ENCODE peak calls at places on chromosomes 11 and 22, in four cellular contexts. U, X, V and A are unnamed samples.

GRCh38 chr11:2190670-2191471 is 19.3 kb upstream of the TH start:
- DNase-seq in X (no peak), U (peak), V (no peak), A (no peak)

GRCh38 chr11:70296681-70297080 is 26.2 kb downstream of the PPFIA1 start:
- DNase-seq in V (no peak), U (no peak), X (no peak), A (no peak)

GRCh38 chr11:7575841-7576451 is 62.1 kb downstream of the PPFIBP2 start:
- DNase-seq in X (peak), U (no peak), V (peak), A (no peak)

GRCh38 chr22:20550851-20551744 is 43.7 kb downstream of the MED15 start:
- DNase-seq in U (no peak), V (no peak), X (peak), A (peak)

GRCh38 chr22:45009881-45010531 is at the start of gene PHF21B:
- DNase-seq in V (peak), U (peak), X (peak), A (peak)

GRCh38 chr11:2509481-2510001 is 64.7 kb downstream of the KCNQ1 start:
- DNase-seq in U (no peak), V (no peak), X (no peak), A (no peak)

GRCh38 chr22:49282596-49282995 is 545.1 kb downstream of the BRD1 start:
- DNase-seq in X (no peak), U (no peak), V (no peak), A (no peak)

GRCh38 chr11:111336582-111337256 is 38.4 kb downstream of the POU2AF3 start:
- DNase-seq in X (peak), V (peak), U (no peak), A (peak)

GRCh38 chr11:4125141-4125540 is 30.5 kb downstream of the RRM1 start:
- DNase-seq in V (no peak), X (peak), U (no peak), A (peak)

GRCh38 chr22:50698546-50698945 is 25.9 kb downstream of the SHANK3 start:
- DNase-seq in U (no peak), X (no peak), V (no peak), A (no peak)

GRCh38 chr11:1292644-1293618 is 16.5 kb downstream of the TOLLIP start:
- DNase-seq in X (no peak), V (no peak), U (no peak), A (no peak)

GRCh38 chr11:8258771-8259170 is 4.9 kb downstream of the LMO1 start:
- DNase-seq in X (no peak), V (no peak), U (no peak), A (peak)

GRCh38 chr11:121572581-121573059 is 119.9 kb upstream of the SORL1-AS1 start:
- DNase-seq in V (no peak), U (no peak), X (no peak), A (no peak)

GRCh38 chr22:44710474-44711235 is 8.7 kb downstream of the PRR5 start:
- DNase-seq in V (no peak), U (no peak), X (no peak), A (no peak)

GRCh38 chr11:73178681-73179080 is 36.6 kb upstream of the FCHSD2 start:
- DNase-seq in X (no peak), V (no peak), U (no peak), A (no peak)

GRCh38 chr11:32391965-32392553 is 43.3 kb downstream of the WT1 start:
- DNase-seq in U (no peak), V (no peak), X (peak), A (peak)

GRCh38 chr11:10743354-10744035 is 7.6 kb upstream of the CTR9 start:
- DNase-seq in U (no peak), V (no peak), X (no peak), A (no peak)

GRCh38 chr11:12285106-12285505 is 92.3 kb upstream of the PARVA start:
- DNase-seq in X (peak), V (no peak), U (no peak), A (peak)

GRCh38 chr11:6357222-6357621 is 33.1 kb upstream of the SMPD1 start:
- DNase-seq in U (no peak), X (peak), V (peak), A (peak)

GRCh38 chr11:73808052-73808451 is 20.4 kb downstream of the MRPL48 start:
- DNase-seq in U (no peak), X (no peak), V (no peak), A (no peak)

DNA sequence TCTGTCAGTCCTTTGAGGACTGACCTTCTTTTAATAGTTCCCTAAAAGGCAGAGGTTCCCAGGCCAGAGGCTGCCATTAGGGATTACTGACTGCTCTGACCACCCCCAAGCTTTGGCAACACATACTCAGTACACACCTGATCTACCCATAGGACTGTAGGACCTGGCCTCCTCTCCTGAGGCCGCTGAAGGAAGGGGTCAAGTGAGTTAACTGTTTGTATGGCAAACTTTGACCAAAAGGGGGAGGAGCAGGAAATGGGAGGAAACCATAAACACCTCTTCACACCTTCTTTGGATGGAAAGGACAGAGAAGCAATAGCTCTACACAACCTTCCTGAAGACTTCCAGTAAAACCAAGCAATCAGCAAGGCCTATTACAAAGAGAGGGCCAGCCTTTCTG is 104.0 kb downstream of the APOL5 start:
- DNase-seq in X (no peak), U (no peak), V (peak), A (no peak)
- H3K23ac ChIP-seq in X (no peak), U (no peak), V (no peak), A (no peak)

DNA sequence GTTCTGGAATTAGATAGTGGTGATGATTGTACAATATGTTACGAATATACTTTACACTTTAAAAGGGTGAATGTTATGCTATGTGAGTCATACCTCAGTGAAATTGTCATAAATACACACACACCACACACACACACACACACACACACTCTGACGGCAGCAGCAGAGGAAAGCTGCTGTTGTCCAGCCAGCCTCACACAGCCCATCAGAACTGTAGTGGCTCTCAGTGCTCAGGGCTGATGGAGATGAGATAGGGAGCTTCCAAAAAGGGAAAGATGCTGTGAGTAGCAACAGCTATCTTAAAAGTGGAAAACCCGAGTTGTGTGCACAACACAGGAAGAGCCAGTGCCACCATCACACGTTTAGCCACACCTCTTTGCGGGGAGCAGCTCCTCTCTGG is 152.9 kb downstream of the SPATA19 start:
- DNase-seq in V (no peak), U (no peak), X (no peak), A (no peak)
- H3K23ac ChIP-seq in V (no peak), U (no peak), X (no peak), A (no peak)

GRCh38 chr11:17015639-17016125 is 1.5 kb upstream of the PLEKHA7 start:
- DNase-seq in X (peak), V (no peak), U (no peak), A (peak)
- H3K23ac ChIP-seq in X (no peak), V (no peak), U (no peak), A (no peak)

GRCh38 chr22:38272373-38273134 is at the start of gene TMEM184B:
- DNase-seq in X (peak), U (peak), V (peak), A (peak)
- H3K23ac ChIP-seq in X (peak), U (peak), V (no peak), A (peak)